ENCODE peak calls at places on chromosomes 7 and 10, in nine cellular contexts. U is thoracic aorta; B is activated CD8-positive, alpha-beta memory T cell treated with anti-CD3 and anti-CD28 coated beads for 24 hours; P is C1 segment of cervical spinal cord; Y is CD8-positive, alpha-beta memory T cell; C is posterior cingulate gyrus; K is WTC11; F is uterus; A is AG09319. S is an unnamed sample.

GRCh38 chr7:90288154-90288553 is 33.0 kb downstream of the FAM237B start:
- DNase-seq in U (no peak), B (no peak), P (no peak), Y (no peak), C (no peak), K (no peak), F (no peak), A (no peak), S (no peak)

GRCh38 chr7:116810267-116811116 is 51.9 kb upstream of the CAPZA2 start:
- DNase-seq in U (no peak), B (no peak), P (no peak), Y (no peak), C (no peak), K (no peak), F (no peak), A (no peak), S (no peak)

GRCh38 chr7:90391488-90391887 is 11.8 kb upstream of the CLDN12 start:
- DNase-seq in U (no peak), B (no peak), P (no peak), Y (no peak), C (no peak), K (no peak), F (no peak), A (no peak), S (no peak)

GRCh38 chr7:46480619-46481018 is 559.5 kb upstream of the IGFBP3 start:
- DNase-seq in U (no peak), B (no peak), P (no peak), Y (no peak), C (no peak), K (no peak), F (no peak), A (no peak), S (no peak)

GRCh38 chr10:102085336-102085735 is 20.2 kb downstream of the HPS6 start:
- DNase-seq in U (no peak), B (no peak), P (no peak), Y (no peak), C (no peak), K (no peak), F (no peak), A (no peak), S (no peak)

GRCh38 chr10:102764340-102765257 is 20.9 kb downstream of the WBP1L start:
- DNase-seq in U (no peak), B (no peak), P (no peak), Y (no peak), C (no peak), K (no peak), F (peak), A (no peak), S (no peak)

GRCh38 chr7:76037310-76037709 is 10.5 kb downstream of the STYXL1 start:
- DNase-seq in U (no peak), B (no peak), P (no peak), Y (no peak), C (no peak), K (no peak), F (no peak), A (no peak), S (no peak)

GRCh38 chr10:33547976-33548375 is 213.5 kb upstream of the NRP1 start:
- DNase-seq in U (no peak), B (no peak), P (no peak), Y (no peak), C (no peak), K (no peak), F (no peak), A (no peak), S (no peak)

GRCh38 chr7:151690597-151690996 is 170.9 kb upstream of the RHEB start:
- DNase-seq in U (no peak), B (no peak), P (no peak), Y (no peak), C (no peak), K (no peak), F (no peak), A (no peak), S (no peak)

GRCh38 chr10:46006219-46006618 is 24.2 kb downstream of the NCOA4 start:
- DNase-seq in U (no peak), B (no peak), P (no peak), Y (no peak), C (no peak), K (no peak), F (no peak), A (no peak), S (no peak)

GRCh38 chr10:111756541-111757061 is 427.0 kb downstream of the GPAM start:
- DNase-seq in U (no peak), B (no peak), P (no peak), Y (no peak), C (no peak), K (peak), F (peak), A (peak), S (no peak)

GRCh38 chr10:119786117-119786769 is 60.4 kb downstream of the INPP5F start:
- DNase-seq in U (no peak), B (no peak), P (no peak), Y (no peak), C (no peak), K (peak), F (no peak), A (no peak), S (no peak)

GRCh38 chr7:94883676-94884075 is 23.7 kb upstream of the PPP1R9A start:
- DNase-seq in U (no peak), B (no peak), P (no peak), Y (no peak), C (no peak), K (no peak), F (no peak), A (no peak), S (no peak)

S was measured in omental fat pad.